ENCODE peak calls at places on chromosomes 3 and 15, in ten cellular contexts. P is thoracic aorta, X is AG04450, S is sigmoid colon, D is stomach, R is GM20000, L is progenitor cell of endocrine pancreas, T is transverse colon, N is IMR-90, A is pancreas. C is an unnamed sample.
A peak's percentile ranks its signal among the peaks of the same experiment; 100 is the strongest.

GRCh38 chr15:94375997-94376396 is 144.6 kb downstream of the MCTP2 start:
- DNase-seq in P (no peak), D (no peak), A (no peak), R (no peak), X (no peak), N (no peak), S (no peak), L (no peak), T (no peak), C (peak; percentile 36)

GRCh38 chr15:100373037-100373896 is 31.5 kb upstream of the ADAMTS17 start:
- DNase-seq in R (no peak), D (no peak), A (no peak), S (no peak), T (no peak), N (no peak), P (no peak), L (no peak), X (no peak), C (peak; percentile 5)

GRCh38 chr15:67358812-67359211 is 104.2 kb downstream of the IQCH start:
- DNase-seq in N (no peak), P (no peak), L (no peak), X (no peak), D (no peak), T (no peak), S (no peak), A (peak; percentile 82), R (no peak), C (no peak)

GRCh38 chr3:123314409-123315270 is 112.9 kb downstream of the SEC22A start:
- DNase-seq in L (no peak), D (no peak), P (no peak), N (no peak), S (no peak), T (no peak), R (no peak), X (no peak), A (no peak), C (no peak)

GRCh38 chr3:31911124-31911523 is 69.9 kb downstream of the OSBPL10 start:
- DNase-seq in N (no peak), S (no peak), X (no peak), T (no peak), P (no peak), A (no peak), D (no peak), R (no peak), L (no peak), C (no peak)

GRCh38 chr3:43919067-43919466 is 228.3 kb downstream of the ABHD5 start:
- DNase-seq in D (no peak), S (no peak), X (no peak), P (no peak), N (no peak), L (no peak), A (no peak), T (no peak), R (no peak), C (no peak)

GRCh38 chr3:150030841-150031240 is 60.1 kb upstream of the PFN2 start:
- DNase-seq in R (no peak), S (no peak), A (no peak), L (no peak), T (no peak), D (no peak), P (no peak), N (no peak), X (no peak), C (no peak)

GRCh38 chr3:69746119-69746518 is 6.9 kb downstream of the MITF start:
- DNase-seq in P (no peak), R (no peak), T (no peak), D (no peak), S (no peak), L (no peak), X (peak; percentile 36), N (peak; percentile 71), A (no peak), C (no peak)

GRCh38 chr15:22224241-22224671 is 143.9 kb downstream of the OR4M2 start:
- DNase-seq in P (no peak), S (peak; percentile 37), L (peak; percentile 3), N (no peak), X (no peak), A (no peak), D (no peak), R (no peak), T (no peak), C (no peak)

GRCh38 chr3:48034000-48034516 is 17.8 kb upstream of the MAP4 start:
- DNase-seq in X (no peak), T (no peak), D (no peak), A (no peak), N (peak; percentile 86), R (no peak), P (no peak), L (no peak), S (no peak), C (no peak)

GRCh38 chr3:183244219-183244618 is 8.8 kb upstream of the B3GNT5 start:
- DNase-seq in N (no peak), R (no peak), A (no peak), L (no peak), P (no peak), S (peak; percentile 71), T (peak; percentile 60), X (no peak), D (no peak), C (no peak)

GRCh38 chr3:179977356-179977755 is 59.4 kb downstream of the PEX5L start:
- DNase-seq in R (no peak), X (no peak), D (no peak), T (no peak), S (no peak), A (no peak), N (no peak), L (no peak), P (no peak), C (no peak)

GRCh38 chr15:51621917-51622268 is 678 bp downstream of the DMXL2 start:
- DNase-seq in A (peak; percentile 42), L (peak; percentile 27), P (peak; percentile 2), R (peak; percentile 63), T (peak; percentile 49), D (peak; percentile 42), N (peak; percentile 57), S (peak; percentile 74), X (peak; percentile 11), C (peak; percentile 40)
- TF ChIP-seq CTCF in A (no peak), L (no peak), P (no peak), R (no peak), T (peak; percentile 42), D (no peak), N (peak; percentile 3), S (no peak), X (no peak), C (no peak)

DNA sequence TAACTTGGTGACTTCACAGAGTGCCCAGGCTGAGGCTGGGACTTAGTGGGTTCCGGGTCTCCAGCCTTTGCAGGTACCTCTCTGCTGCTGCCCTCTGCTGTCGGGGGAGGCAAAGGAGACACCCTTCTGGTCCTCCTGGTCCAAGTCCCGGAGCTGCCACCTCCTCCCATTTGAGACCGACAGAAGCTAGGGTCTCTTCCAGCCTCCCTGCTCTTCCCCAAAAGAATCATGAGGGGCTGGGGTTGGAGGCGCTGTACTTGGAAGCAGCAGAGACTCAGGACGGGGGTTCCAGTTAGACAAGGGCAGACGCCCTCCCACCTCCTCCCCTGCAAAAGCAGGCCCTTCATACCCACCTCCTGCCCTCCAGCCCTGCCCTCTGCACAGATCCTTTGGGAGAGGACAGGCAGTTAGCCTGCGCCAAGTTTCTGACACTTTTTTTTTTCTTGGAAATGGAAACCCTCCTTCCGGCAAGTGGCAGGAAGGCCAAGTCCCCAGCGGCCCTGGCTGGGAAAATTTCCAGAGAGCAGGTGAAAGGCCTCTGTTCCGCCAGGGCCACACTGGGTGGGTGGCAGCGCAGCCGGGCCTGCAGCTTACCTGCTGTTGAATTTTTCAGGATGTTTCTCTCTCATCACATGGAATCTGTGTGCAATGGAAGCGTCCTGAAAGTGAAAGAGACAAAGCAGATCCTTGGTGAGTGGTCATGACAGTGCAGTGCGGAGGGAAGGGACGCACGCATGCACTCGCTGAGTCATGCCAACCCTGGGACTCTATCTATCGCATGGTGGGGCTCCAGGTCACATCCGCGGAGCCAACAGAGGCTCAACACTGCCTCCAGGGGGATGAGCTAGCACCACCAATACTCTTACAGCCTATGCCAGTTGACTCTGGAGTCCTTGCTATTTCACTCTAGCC is 119.9 kb downstream of the DGKG start:
- DNase-seq in X (no peak), L (no peak), A (peak; percentile 77), P (no peak), S (peak; percentile 79), N (peak; percentile 82), D (peak; percentile 76), R (peak; percentile 66), T (peak; percentile 70), C (peak; percentile 70)
- TF ChIP-seq CTCF in X (peak; percentile 56), L (peak; percentile 46), A (peak; percentile 22), P (peak; percentile 38), S (no peak), N (peak; percentile 61), D (peak; percentile 44), R (peak; percentile 67), T (peak; percentile 24), C (peak; percentile 34)

DNA sequence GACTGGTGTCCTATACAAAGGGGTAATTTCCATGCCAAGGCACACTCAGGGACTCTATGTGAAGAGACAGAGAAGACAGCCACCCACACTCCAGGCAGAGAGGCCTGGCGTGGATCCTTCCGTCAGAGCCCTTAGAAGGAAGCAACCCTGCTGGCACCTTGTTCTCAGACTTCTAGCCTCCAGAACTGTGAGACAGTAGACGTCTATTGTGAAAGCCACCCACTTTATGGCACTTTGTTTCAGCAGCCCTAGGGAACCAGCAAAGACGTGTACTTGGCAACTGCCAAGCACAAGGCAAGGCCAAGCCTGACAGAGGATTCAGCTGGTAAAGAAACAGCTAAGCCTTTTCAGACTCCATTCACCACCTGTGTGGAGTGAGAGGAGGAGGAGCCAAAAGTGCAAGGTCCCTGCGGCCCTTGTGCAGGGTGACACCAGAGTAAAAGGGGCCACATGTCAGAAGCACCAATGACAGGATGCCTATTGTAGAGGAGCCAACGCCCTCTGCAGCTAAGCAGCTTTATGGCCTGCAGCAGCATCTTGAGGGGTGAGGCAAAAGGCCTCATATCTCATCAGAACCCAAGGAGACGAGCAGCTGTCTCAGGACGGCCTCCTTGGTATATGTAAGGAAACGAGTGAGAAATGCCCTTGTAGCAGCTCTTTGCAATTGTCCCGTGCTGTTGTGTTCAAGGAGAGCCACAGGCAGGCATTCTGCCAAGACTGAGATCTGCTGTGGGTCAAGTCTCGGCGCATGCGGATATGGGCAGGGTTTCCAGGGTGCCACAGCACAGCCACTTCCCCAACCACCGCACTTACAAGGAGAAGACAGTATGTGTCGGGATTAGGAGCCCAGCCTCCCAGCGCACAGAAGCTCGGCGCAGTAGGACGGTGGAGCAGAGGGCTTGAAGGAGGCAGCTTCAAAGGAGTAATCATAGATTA is 121.5 kb upstream of the LIPC start:
- DNase-seq in X (no peak), S (peak; percentile 67), N (no peak), P (no peak), L (no peak), R (no peak), T (no peak), A (no peak), D (peak; percentile 65), C (no peak)
- TF ChIP-seq CTCF in X (no peak), S (no peak), N (no peak), P (no peak), L (no peak), R (no peak), T (no peak), A (no peak), D (no peak), C (no peak)

DNA sequence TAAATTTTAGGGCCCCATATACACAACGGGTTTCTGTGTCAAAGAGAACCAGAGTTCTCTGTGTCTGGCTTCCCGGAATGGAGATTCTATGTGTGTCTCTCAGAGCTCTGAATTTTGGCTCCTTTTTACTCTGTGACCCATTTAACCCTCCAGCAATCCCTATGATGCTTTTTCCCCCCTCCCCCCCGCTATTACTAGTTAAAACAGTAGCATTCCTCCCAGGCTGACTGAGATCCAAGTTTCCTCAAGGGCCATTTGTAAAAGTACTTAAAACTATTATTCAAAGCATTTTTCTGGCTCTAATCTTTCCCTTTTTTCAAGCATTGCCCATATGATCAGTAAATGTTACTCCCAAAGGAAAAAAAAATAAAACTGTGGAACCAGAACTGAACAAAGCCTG is 6.6 kb upstream of the STAC start:
- DNase-seq in R (no peak), L (no peak), X (no peak), S (no peak), A (no peak), D (no peak), T (no peak), P (no peak), N (no peak), C (no peak)
- TF ChIP-seq CTCF in R (no peak), L (no peak), X (no peak), S (no peak), A (no peak), D (no peak), T (no peak), P (no peak), N (no peak), C (no peak)

C was measured in endothelial cell.